ENCODE peak calls at places on chromosome 22, in eight cellular contexts. T, C, L, Q, K, H, X and V are unnamed samples.
A peak's percentile ranks its signal among the peaks of the same experiment; 100 is the strongest.

GRCh38 chr22:32556150-32556549 is 81.5 kb downstream of the FBXO7 start:
- DNase-seq in T (no peak), C (no peak), L (no peak), Q (no peak), K (no peak), H (no peak), X (no peak), V (no peak)

GRCh38 chr22:20606041-20606783 is 98.8 kb downstream of the MED15 start:
- DNase-seq in T (peak; percentile 84), C (peak; percentile 34), L (peak; percentile 75), Q (peak; percentile 66), K (no peak), H (no peak), X (no peak), V (no peak)

GRCh38 chr22:31272522-31273446 is 19.5 kb downstream of the PIK3IP1 start:
- DNase-seq in T (peak; percentile 58), C (no peak), L (peak; percentile 59), Q (peak; percentile 56), K (peak; percentile 78), H (no peak), X (peak; percentile 74), V (no peak)

GRCh38 chr22:45709004-45709739 is 37.5 kb downstream of the ATXN10 start:
- DNase-seq in T (no peak), C (no peak), L (peak; percentile 90), Q (no peak), K (no peak), H (no peak), X (no peak), V (no peak)

GRCh38 chr22:26642465-26643367 is 14.7 kb upstream of the MIAT start:
- DNase-seq in T (peak; percentile 39), C (no peak), L (no peak), Q (peak; percentile 53), K (no peak), H (peak; percentile 58), X (no peak), V (no peak)

GRCh38 chr22:48262596-48263430 is 1500.4 kb downstream of the TBC1D22A start:
- DNase-seq in T (no peak), C (no peak), L (no peak), Q (no peak), K (no peak), H (no peak), X (no peak), V (no peak)

GRCh38 chr22:20106849-20107237 is 9.1 kb upstream of the RANBP1 start:
- DNase-seq in T (no peak), C (no peak), L (no peak), Q (no peak), K (no peak), H (peak; percentile 46), X (no peak), V (no peak)

GRCh38 chr22:20727118-20728015 is 46.5 kb upstream of the SERPIND1 start:
- DNase-seq in T (no peak), C (no peak), L (no peak), Q (no peak), K (no peak), H (peak; percentile 61), X (no peak), V (no peak)

GRCh38 chr22:38748487-38749136 is 7.2 kb downstream of the SUN2 start:
- DNase-seq in T (no peak), C (no peak), L (no peak), Q (no peak), K (no peak), H (no peak), X (no peak), V (no peak)

GRCh38 chr22:31995046-31995445 is 48.0 kb upstream of the SLC5A1 start:
- DNase-seq in T (no peak), C (no peak), L (no peak), Q (no peak), K (no peak), H (no peak), X (no peak), V (no peak)

GRCh38 chr22:20567993-20568417 is 60.6 kb downstream of the MED15 start:
- DNase-seq in T (no peak), C (no peak), L (peak; percentile 50), Q (no peak), K (no peak), H (no peak), X (no peak), V (no peak)

GRCh38 chr22:19852177-19852781 is 2.4 kb downstream of the GNB1L start:
- DNase-seq in T (no peak), C (peak; percentile 45), L (no peak), Q (no peak), K (no peak), H (peak; percentile 62), X (peak; percentile 69), V (no peak)

GRCh38 chr22:33864723-33865130 is 55.5 kb downstream of the LARGE1 start:
- DNase-seq in T (no peak), C (peak; percentile 49), L (no peak), Q (peak; percentile 21), K (no peak), H (no peak), X (no peak), V (no peak)

GRCh38 chr22:19292262-19293230 is 1.0 kb upstream of the CLTCL1 start:
- DNase-seq in T (no peak), C (peak; percentile 52), L (no peak), Q (peak; percentile 18), K (peak; percentile 73), H (peak; percentile 56), X (no peak), V (no peak)

DNA sequence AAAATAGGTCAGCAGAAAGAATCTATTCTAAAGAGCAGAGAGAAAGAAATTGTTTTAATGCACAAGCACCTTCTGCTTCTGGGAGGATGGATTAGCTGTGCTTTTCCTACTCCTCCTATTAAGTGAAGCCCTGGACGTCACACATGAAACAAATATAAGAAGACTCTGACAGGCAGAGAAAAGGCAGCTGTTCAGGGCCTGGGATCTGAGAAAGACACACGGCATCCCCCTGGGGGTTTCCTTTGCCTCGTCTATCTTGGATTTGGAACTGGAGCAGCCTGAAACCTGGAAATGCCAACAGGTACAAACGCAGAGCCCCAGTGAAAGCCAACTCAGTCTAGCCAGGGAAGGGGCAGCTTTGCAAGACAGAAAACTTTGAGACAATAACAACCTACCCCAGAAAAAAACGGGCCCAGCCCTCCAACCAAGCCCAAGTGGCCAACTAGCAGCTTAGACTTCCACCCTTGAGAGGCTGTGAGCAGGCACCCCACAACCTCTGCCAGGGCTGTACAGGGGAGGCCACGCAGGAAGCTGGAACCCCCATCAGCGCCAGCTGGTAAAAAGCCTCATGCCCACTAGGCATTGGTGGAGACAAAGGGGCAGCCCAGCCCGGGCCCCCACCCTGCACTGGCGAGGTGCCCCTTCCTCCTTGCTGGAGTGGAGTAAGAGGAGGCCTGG is 7.3 kb downstream of the CERK start:
- DNase-seq in T (no peak), C (no peak), L (no peak), Q (no peak), K (no peak), H (no peak), X (no peak), V (no peak)
- TF ChIP-seq EP300 in T (no peak), C (no peak), L (no peak), Q (no peak), K (no peak), H (no peak), X (no peak), V (no peak)

GRCh38 chr22:25420925-25421904 is 143.3 kb upstream of the GRK3 start:
- DNase-seq in T (no peak), C (no peak), L (peak; percentile 40), Q (no peak), K (no peak), H (peak; percentile 86), X (no peak), V (no peak)
- TF ChIP-seq EP300 in T (no peak), C (no peak), L (no peak), Q (no peak), K (no peak), H (no peak), X (no peak), V (no peak)

DNA sequence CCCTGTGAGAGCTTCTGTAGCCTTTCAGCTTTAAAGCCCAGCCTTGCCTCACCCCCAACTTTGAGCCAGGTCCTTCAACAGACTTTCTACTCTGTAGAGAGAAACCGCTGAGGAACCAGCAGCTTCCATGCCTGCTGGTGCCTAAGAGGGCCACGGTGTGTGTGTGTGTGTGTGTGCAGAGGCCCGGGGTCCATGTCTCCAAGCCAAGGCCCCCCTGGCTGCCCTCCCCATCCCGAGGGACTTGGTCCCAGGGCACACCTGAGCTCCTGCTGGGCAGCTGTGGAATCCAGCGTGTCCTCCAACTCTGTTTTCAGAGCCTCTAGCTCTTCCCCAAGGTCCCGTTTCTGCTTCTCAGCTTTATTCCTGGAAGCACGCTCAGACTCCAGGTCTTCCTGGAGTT is 42.3 kb downstream of the APOL1 start:
- DNase-seq in T (no peak), C (peak; percentile 25), L (no peak), Q (no peak), K (no peak), H (no peak), X (no peak), V (no peak)
- TF ChIP-seq EP300 in T (no peak), C (no peak), L (no peak), Q (no peak), K (no peak), H (no peak), X (no peak), V (no peak)

GRCh38 chr22:50445071-50445879 is 29.6 kb downstream of the SBF1 start:
- DNase-seq in T (peak; percentile 56), C (no peak), L (no peak), Q (no peak), K (no peak), H (peak; percentile 73), X (no peak), V (no peak)

GRCh38 chr22:50444663-50445062 is 30.2 kb downstream of the SBF1 start:
- DNase-seq in T (peak; percentile 84), C (peak; percentile 71), L (peak; percentile 27), Q (peak; percentile 62), K (peak; percentile 40), H (no peak), X (no peak), V (no peak)

GRCh38 chr22:50445880-50446707 is 28.7 kb downstream of the SBF1 start:
- DNase-seq in T (no peak), C (no peak), L (no peak), Q (no peak), K (no peak), H (no peak), X (no peak), V (no peak)

GRCh38 chr22:50443202-50443601 is 31.6 kb downstream of the SBF1 start:
- DNase-seq in T (no peak), C (no peak), L (no peak), Q (no peak), K (no peak), H (peak; percentile 74), X (no peak), V (no peak)

DNA sequence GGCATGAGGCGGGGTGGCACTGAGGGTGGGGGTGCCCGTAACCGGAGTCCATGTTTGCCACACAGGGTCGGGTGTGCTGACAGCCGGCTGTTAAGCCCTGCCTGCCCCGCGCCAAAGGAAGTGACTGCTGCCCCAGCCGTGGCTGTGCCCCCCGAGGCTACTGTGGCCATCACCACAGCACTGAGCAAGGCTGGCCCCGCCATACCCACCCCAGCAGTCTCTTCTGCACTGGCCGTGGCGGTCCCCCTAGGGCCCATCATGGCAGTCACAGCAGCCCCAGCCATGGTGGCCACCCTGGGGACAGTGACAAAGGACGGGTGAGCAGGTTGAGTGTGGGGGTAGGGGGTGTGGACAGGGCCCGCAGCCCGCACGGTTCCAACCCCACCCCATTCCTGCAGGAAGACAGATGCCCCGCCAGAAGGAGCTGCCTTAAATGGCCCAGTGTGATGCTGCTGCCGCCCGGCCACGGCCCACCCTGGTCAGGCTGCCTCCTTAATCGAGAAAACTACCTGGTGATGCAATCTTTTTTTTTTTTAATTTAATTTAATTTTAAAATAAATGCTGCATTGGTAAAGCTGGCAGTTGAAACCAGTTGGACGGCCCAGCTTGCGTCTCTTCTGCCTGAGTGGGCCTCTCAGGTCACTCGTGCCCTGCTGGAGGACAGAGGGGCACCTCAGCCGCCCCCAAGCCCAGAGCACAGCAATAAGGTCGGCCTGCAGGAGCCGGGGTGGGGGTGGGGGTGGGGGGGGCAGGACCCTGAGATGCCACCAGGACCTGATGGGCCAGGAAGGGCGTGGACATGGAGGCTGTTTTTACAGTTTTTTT is 30.8 kb downstream of the SBF1 start:
- DNase-seq in T (no peak), C (no peak), L (no peak), Q (no peak), K (no peak), H (peak; percentile 82), X (no peak), V (no peak)
- TF ChIP-seq EP300 in T (no peak), C (no peak), L (no peak), Q (no peak), K (no peak), H (no peak), X (no peak), V (no peak)